ENCODE peak calls at places on chromosomes 6 and 20, in seven cellular contexts. G is transverse colon, B is ovary, H is fibroblast of lung, O is hepatocyte, D is mesenchymal stem cell, V is stomach. U is an unnamed sample.

GRCh38 chr6:3542032-3542640 is 85.3 kb upstream of the SLC22A23 start:
- DNase-seq in O (no peak), D (no peak), B (no peak), G (peak; percentile 31), H (no peak), V (no peak), U (no peak)

GRCh38 chr6:156925718-156926607 is 148.8 kb downstream of the ARID1B start:
- DNase-seq in B (no peak), G (no peak), V (no peak), D (peak; percentile 20), O (no peak), H (peak; percentile 35), U (no peak)

GRCh38 chr20:51767018-51767866 is 948 bp downstream of the ATP9A start:
- DNase-seq in D (peak; percentile 74), H (peak; percentile 36), G (peak; percentile 93), O (peak; percentile 95), B (peak; percentile 75), V (peak; percentile 92), U (peak; percentile 94)

GRCh38 chr20:3889489-3890409 is 562 bp downstream of the PANK2 start:
- DNase-seq in O (peak; percentile 46), V (peak; percentile 40), H (peak; percentile 23), D (peak; percentile 37), G (peak; percentile 50), B (peak; percentile 67), U (peak; percentile 89)

GRCh38 chr6:5525209-5525608 is 263.9 kb downstream of the FARS2 start:
- DNase-seq in H (peak; percentile 72), V (no peak), D (peak; percentile 62), O (peak; percentile 19), G (no peak), B (no peak), U (no peak)

GRCh38 chr6:135657207-135657606 is 159.7 kb upstream of the AHI1 start:
- DNase-seq in D (no peak), O (no peak), B (no peak), H (no peak), V (no peak), G (no peak), U (no peak)

GRCh38 chr6:167497387-167498056 is 172.6 kb downstream of the TTLL2 start:
- DNase-seq in O (no peak), G (no peak), H (no peak), D (peak; percentile 12), V (no peak), B (no peak), U (no peak)

GRCh38 chr6:167500961-167501360 is 176.1 kb downstream of the TTLL2 start:
- DNase-seq in H (no peak), D (no peak), G (no peak), B (no peak), O (no peak), V (no peak), U (no peak)

GRCh38 chr6:166839006-166839405 is 117.3 kb downstream of the RNASET2 start:
- DNase-seq in V (no peak), G (no peak), H (no peak), B (no peak), O (no peak), D (no peak), U (no peak)

GRCh38 chr6:16132909-16133308 is 4.0 kb downstream of the MYLIP start:
- DNase-seq in D (no peak), B (no peak), O (peak; percentile 21), H (no peak), V (no peak), G (no peak), U (no peak)

GRCh38 chr6:36757943-36758508 is 60.4 kb downstream of the RAB44 start:
- DNase-seq in O (no peak), V (no peak), G (no peak), D (no peak), B (no peak), H (no peak), U (no peak)

GRCh38 chr20:11492846-11493245 is 424.8 kb upstream of the BTBD3 start:
- DNase-seq in B (no peak), V (no peak), O (no peak), D (no peak), G (no peak), H (no peak), U (no peak)

GRCh38 chr6:107653861-107654394 is 164.0 kb downstream of the SOBP start:
- DNase-seq in H (peak; percentile 14), D (no peak), O (no peak), B (no peak), V (no peak), G (no peak), U (no peak)

DNA sequence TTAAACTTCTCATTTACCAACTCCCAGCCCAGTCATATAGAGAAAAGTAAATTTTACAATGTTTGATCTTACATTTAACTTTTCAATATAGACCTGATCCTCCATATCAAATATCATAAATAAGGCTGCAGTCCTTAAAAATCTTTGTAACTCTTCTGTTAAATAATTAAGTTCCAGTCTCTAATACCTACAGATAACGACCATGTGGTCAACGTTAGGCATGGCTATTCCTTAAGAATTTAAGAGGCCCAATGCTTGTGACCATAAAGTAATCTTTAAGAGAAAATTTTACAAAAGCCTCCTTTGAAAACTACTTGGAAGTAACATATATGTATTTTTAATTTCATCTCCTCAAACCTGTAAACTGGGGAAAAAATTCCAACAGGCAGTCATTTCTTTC is 1.6 kb downstream of the FBXO5 start:
- DNase-seq in B (no peak), D (no peak), G (no peak), V (no peak), O (no peak), H (no peak), U (no peak)
- H3K4me3 ChIP-seq in B (no peak overlapping the region), D (no peak overlapping the region), G (no peak overlapping the region), V (no peak overlapping the region), O (no peak overlapping the region), H (peak overlapping the region; percentile 82), U (no peak overlapping the region)

GRCh38 chr20:57476073-57476526 is 48.8 kb downstream of the CTCFL start:
- DNase-seq in D (no peak), V (no peak), B (peak; percentile 8), H (no peak), G (no peak), O (no peak), U (no peak)
- H3K27ac ChIP-seq in D (no peak overlapping the region), V (no peak overlapping the region), B (no peak overlapping the region), H (no peak overlapping the region), G (no peak overlapping the region), O (no peak overlapping the region), U (no peak overlapping the region)

DNA sequence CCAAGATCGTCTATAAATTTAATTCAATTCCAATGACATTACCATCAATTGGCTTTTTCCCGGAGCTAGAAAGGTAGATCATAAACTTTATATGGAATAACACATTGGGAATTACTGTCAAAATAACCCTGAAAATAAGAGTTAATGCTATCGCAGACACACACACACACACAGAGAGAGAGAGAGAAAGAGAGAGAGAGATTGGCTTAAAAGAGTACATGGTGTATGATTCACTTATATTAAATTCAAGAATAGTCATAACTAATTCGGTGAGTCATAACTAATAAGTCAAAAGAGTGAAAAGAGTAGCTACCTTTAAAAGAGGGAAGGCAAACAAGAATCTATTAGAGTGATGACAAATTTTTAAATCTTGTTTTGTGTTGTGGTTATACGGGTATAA is 425.5 kb downstream of the TBC1D32 start:
- DNase-seq in B (no peak), O (no peak), H (no peak), V (no peak), G (no peak), D (no peak), U (no peak)
- H3K4me3 ChIP-seq in B (no peak overlapping the region), O (no peak overlapping the region), H (no peak overlapping the region), V (no peak overlapping the region), G (no peak overlapping the region), D (no peak overlapping the region), U (no peak overlapping the region)

DNA sequence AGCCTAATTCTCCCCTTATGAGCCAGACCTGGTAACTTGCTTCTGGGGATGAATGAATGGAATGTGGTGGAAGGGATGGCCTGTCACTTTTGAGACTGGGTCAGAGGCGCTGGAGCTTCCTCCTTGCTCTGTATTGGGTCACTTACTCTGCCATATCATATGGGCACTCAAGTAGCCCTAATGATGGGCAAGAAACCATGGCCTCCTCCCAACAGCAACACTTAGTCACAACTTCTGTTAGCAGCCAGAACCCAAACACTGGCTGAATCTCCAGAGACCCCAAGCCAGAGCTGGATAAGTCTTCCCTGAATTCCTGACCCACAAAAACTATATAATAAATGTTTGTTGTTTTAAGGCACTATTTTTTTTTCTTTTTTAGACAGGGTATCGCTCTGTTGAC is 5.5 kb downstream of the E2F1 start:
- DNase-seq in D (no peak), O (no peak), V (no peak), G (no peak), H (peak; percentile 51), B (no peak), U (no peak)
- H3K27ac ChIP-seq in D (no peak overlapping the region), O (no peak overlapping the region), V (no peak overlapping the region), G (no peak overlapping the region), H (no peak overlapping the region), B (no peak overlapping the region), U (no peak overlapping the region)

DNA sequence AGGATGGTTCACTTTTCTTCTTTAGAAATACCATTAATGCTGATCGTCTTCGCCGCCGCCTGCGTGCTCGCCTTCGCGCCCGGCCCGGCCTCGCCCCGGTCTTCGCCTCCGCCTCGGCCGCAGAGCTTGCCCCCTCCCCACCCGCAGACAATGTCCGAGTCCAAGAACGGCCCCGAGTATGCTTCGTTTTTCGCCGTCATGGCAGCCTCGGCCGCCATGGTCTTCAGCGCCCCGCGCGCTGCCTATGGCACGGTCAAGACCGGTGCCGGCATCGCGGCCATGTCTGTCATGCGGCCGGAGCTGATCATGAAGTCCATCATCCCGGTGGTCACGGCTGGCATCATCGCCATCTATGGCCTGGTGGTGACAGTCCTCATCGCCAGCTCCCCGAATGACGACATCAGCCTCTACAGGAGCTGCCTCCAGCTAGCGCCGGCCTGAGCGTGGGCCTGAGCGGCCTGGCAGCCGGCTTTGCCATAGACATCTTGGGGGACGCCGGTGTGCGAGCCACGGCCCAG is 4.7 kb upstream of the PRPH2 start:
- DNase-seq in B (peak; percentile 64), G (no peak), V (peak; percentile 25), H (peak; percentile 16), D (no peak), O (no peak), U (no peak)
- H3K4me3 ChIP-seq in B (peak overlapping the region; percentile 43), G (peak overlapping the region; percentile 15), V (peak overlapping the region; percentile 61), H (peak overlapping the region; percentile 72), D (no peak overlapping the region), O (no peak overlapping the region), U (peak overlapping the region; percentile 22)